ENCODE peak calls at places on chromosomes 4 and X, in five cellular contexts. Q is CD8-positive, alpha-beta T cell; P is thoracic aorta; R is pancreas; T is globus pallidus. I is an unnamed sample.

GRCh38 chrX:51568586-51568985 is 50.1 kb downstream of the CENPVL3 start:
- DNase-seq in Q (no peak), P (no peak), R (no peak), T (no peak), I (no peak)

GRCh38 chr4:138062929-138063328 is 179.2 kb downstream of the SLC7A11 start:
- DNase-seq in Q (no peak), P (no peak), R (no peak), T (no peak), I (no peak)

GRCh38 chr4:69744157-69744478 is 16.3 kb downstream of the SULT1B1 start:
- DNase-seq in Q (no peak), P (no peak), R (no peak), T (no peak), I (no peak)

GRCh38 chrX:16852617-16853179 is 17.5 kb downstream of the RBBP7 start:
- DNase-seq in Q (no peak), P (no peak), R (no peak), T (no peak), I (no peak)

GRCh38 chrX:17629519-17629918 is 107.8 kb upstream of the SCML1 start:
- DNase-seq in Q (no peak), P (no peak), R (no peak), T (no peak), I (no peak)

GRCh38 chr4:128358231-128358902 is 70.8 kb upstream of the PGRMC2 start:
- DNase-seq in Q (no peak), P (no peak), R (no peak), T (no peak), I (no peak)

GRCh38 chrX:32150141-32150540 is 1061.2 kb downstream of the DMD start:
- DNase-seq in Q (no peak), P (no peak), R (no peak), T (no peak), I (no peak)

GRCh38 chr4:153483432-153484418 is 17.6 kb downstream of the TMEM131L start:
- DNase-seq in Q (no peak), P (no peak), R (no peak), T (no peak), I (no peak)

GRCh38 chr4:43992552-43992951 is 456.1 kb downstream of the KCTD8 start:
- DNase-seq in Q (no peak), P (no peak), R (no peak), T (no peak), I (no peak)

GRCh38 chr4:40909363-40909876 is 159.7 kb downstream of the NSUN7 start:
- DNase-seq in Q (no peak), P (no peak), R (no peak), T (no peak), I (no peak)

GRCh38 chr4:168409089-168409801 is 71.0 kb downstream of the DDX60L start:
- DNase-seq in Q (no peak), P (no peak), R (no peak), T (no peak), I (no peak)

GRCh38 chr4:48945981-48946380 is 39.4 kb upstream of the OCIAD2 start:
- DNase-seq in Q (no peak), P (no peak), R (no peak), T (no peak), I (no peak)

GRCh38 chrX:107827852-107828251 is 2.2 kb downstream of the MID2 start:
- DNase-seq in Q (no peak), P (no peak), R (no peak), T (no peak), I (no peak)

GRCh38 chr4:52853351-52853750 is 8.8 kb upstream of the RASL11B start:
- DNase-seq in Q (no peak), P (no peak), R (no peak), T (no peak), I (no peak)

GRCh38 chr4:8665406-8666360 is 73.1 kb downstream of the CPZ start:
- DNase-seq in Q (no peak), P (no peak), R (no peak), T (no peak), I (no peak)

GRCh38 chr4:80005863-80006262 is 67.2 kb downstream of the ANTXR2 start:
- DNase-seq in Q (no peak), P (no peak), R (no peak), T (no peak), I (no peak)

GRCh38 chrX:136325377-136325776 is 24.6 kb downstream of the ADGRG4 start:
- DNase-seq in Q (no peak), P (no peak), R (no peak), T (no peak), I (no peak)

GRCh38 chr4:87375719-87376291 is 15.2 kb downstream of the HSD17B11 start:
- DNase-seq in Q (no peak), P (no peak), R (peak; percentile 40), T (peak; percentile 69), I (peak; percentile 48)

I was measured in upper lobe of left lung.